ENCODE peak calls at places on chromosome 3, in four cellular contexts. F, X, M and W are unnamed samples.

GRCh38 chr3:107767897-107768605 is 245.3 kb downstream of the BBX start:
- DNase-seq in X (no peak), F (no peak), M (no peak), W (no peak)

GRCh38 chr3:159929181-159929893 is 59.3 kb upstream of the IL12A start:
- DNase-seq in M (peak), X (no peak), F (peak), W (no peak)

GRCh38 chr3:58204713-58205112 is 6.1 kb downstream of the DNASE1L3 start:
- DNase-seq in F (no peak), X (no peak), M (no peak), W (no peak)

GRCh38 chr3:173652093-173652492 is 254.5 kb downstream of the NLGN1 start:
- DNase-seq in X (no peak), F (no peak), M (no peak), W (no peak)

GRCh38 chr3:136250862-136251460 is 821 bp downstream of the PCCB start:
- DNase-seq in M (peak), F (peak), X (peak), W (no peak)

GRCh38 chr3:37498126-37499039 is 324.0 kb upstream of the LRRFIP2 start:
- DNase-seq in M (no peak), X (no peak), F (no peak), W (no peak)

GRCh38 chr3:182259579-182259978 is 533.7 kb upstream of the ATP11B start:
- DNase-seq in F (no peak), M (no peak), X (no peak), W (no peak)

GRCh38 chr3:195352895-195353488 is 82.0 kb upstream of the XXYLT1 start:
- DNase-seq in F (peak), X (no peak), M (peak), W (no peak)

GRCh38 chr3:57910988-57911387 is 97.2 kb upstream of the FLNB start:
- DNase-seq in M (no peak), F (peak), X (no peak), W (no peak)

GRCh38 chr3:123338620-123339061 is 110.2 kb downstream of the ADCY5 start:
- DNase-seq in F (no peak), M (no peak), X (no peak), W (no peak)

GRCh38 chr3:8743911-8744310 is 10.3 kb downstream of the CAV3 start:
- DNase-seq in X (no peak), F (no peak), M (no peak), W (no peak)

GRCh38 chr3:127803619-127804018 is 18.7 kb downstream of the MGLL start:
- DNase-seq in M (peak), F (peak), X (no peak), W (no peak)

GRCh38 chr3:113293348-113293747 is 82.0 kb downstream of the BOC start:
- DNase-seq in M (no peak), F (no peak), X (no peak), W (no peak)
- TF ChIP-seq CTCF in M (no peak), F (no peak), X (no peak), W (no peak)

GRCh38 chr3:13027154-13027553 is 46.1 kb downstream of the IQSEC1 start:
- DNase-seq in X (no peak), F (no peak), M (no peak), W (no peak)
- TF ChIP-seq CTCF in X (no peak), F (no peak), M (no peak), W (peak)

GRCh38 chr3:104458657-104459056 is 908.1 kb upstream of the ALCAM start:
- DNase-seq in X (no peak), F (no peak), M (no peak), W (no peak)

GRCh38 chr3:104461431-104461830 is 905.3 kb upstream of the ALCAM start:
- DNase-seq in M (no peak), X (no peak), F (no peak), W (no peak)

DNA sequence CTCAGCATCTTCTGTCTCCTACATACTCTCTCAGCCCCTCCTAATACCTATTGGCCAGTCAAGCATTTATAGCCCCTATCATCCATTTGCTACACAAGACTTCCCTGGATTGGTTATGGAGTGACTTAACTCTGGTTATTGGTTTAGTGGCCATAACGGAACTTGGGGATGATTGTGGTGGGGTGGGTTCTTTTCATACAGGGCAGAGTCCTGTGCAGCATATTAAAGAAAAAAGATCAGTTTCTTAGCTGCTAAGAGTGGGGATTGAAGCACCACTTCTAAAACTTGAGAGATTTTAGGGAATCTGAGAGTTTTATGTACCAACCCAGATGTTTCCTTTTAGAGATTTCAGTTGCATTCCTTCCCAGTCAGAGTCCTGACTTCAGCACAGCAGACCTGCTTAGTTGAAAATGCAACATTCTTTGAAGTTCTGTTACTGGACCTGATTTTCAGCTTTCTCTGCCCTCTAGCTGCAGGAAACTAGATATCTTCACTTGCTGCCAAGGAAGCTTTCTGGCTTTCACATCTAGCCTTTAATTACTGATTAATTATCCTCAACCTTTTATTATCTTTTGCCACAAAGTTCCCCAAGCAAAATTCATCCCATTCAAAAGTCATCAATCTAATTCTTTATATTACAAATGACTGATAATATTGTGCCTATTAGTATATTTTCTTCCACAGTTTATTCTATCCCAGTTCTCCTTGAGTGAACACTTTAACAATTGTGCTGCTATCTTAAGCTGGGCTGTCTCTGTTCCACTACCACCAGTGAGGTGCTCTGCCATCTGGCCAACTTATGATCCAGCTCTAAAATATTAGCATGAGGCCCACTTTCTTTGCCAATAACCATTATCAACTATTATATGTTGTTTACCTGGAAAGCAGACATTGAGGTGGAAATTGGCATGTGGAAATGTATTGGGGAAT is 906.0 kb upstream of the ALCAM start:
- DNase-seq in F (peak), M (peak), X (no peak), W (no peak)
- TF ChIP-seq CTCF in F (peak), M (no peak), X (no peak), W (peak)

GRCh38 chr3:70281663-70282062 is 30.8 kb downstream of the MDFIC2 start:
- DNase-seq in F (peak), X (no peak), M (no peak), W (no peak)

GRCh38 chr3:70273492-70273891 is 38.9 kb downstream of the MDFIC2 start:
- DNase-seq in M (no peak), F (no peak), X (no peak), W (no peak)

GRCh38 chr3:70272798-70273197 is 39.6 kb downstream of the MDFIC2 start:
- DNase-seq in X (no peak), F (no peak), M (no peak), W (no peak)

DNA sequence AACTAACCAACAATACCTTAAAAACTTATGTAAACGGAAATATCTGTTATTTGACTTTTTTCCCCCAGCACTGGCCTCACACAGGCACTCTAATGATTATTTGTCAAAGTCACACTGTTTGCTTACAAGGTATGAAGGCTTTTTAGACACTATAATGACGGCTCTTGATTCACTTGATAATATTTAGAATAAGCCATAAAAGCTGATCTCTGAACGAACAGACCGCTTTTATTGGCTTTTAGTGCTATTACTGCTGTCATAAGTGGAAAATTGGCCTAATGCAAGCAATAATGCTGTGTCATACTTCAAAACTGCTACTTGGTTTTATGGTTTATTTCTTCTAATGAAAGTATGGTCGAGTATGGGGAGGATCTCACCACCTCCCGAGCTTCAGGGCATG is 35.1 kb downstream of the MDFIC2 start:
- DNase-seq in X (no peak), M (no peak), F (no peak), W (no peak)
- TF ChIP-seq CTCF in X (no peak), M (no peak), F (no peak), W (no peak)

DNA sequence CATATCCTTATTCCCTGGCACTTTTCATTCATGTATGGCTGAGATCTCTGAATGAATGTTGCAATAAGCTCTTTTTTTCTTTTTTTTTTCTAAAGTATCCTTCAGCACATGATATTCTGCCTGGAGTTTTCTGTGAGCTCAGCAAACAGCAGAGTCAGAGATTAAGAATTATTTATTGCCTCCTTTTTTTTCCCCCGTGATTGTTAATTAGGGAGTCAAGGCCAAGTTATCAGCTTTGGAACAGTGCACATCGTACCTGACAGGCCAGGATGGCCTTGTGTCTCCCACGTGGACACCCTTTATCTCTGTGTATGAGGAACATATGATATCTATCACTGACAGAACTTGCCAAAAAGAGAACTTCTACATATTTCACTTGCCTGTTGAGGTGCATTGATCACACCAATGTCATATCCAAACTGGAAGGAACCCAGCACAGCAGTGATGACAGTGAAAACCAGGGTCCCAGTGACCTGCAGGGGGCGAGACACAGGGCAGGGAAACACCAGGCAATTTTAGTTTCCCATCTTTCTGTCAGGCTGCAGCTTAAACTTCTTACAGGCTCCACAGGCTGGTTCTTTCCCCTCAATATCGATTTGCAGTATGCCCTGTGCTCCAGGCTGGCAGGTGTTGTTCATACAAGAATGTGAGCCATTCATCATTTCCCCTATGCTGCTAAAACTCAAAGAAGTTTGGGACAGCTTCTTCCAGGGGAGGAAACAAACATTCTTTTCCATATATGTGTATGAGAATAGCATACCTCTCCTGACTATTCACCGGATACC is 8.2 kb downstream of the SLC2A2 start:
- DNase-seq in M (no peak), X (no peak), F (no peak), W (no peak)
- TF ChIP-seq CTCF in M (peak), X (no peak), F (peak), W (peak)

GRCh38 chr3:69451594-69451993 is 65.7 kb upstream of the FRMD4B start:
- DNase-seq in X (no peak), F (no peak), M (no peak), W (no peak)
- TF ChIP-seq CTCF in X (no peak), F (peak), M (no peak), W (peak)